ENCODE peak calls at places on chromosomes 6 and 20, in ten cellular contexts. T, X, G, R, S, F, Z, K, H and J are unnamed samples.

GRCh38 chr6:123655520-123656306 is 19.0 kb upstream of the TRDN start:
- DNase-seq in T (no peak), X (no peak), G (no peak), R (no peak), S (peak; percentile 29), F (peak; percentile 34), Z (no peak), K (no peak), H (no peak), J (no peak)

GRCh38 chr6:36399970-36400369 is 12.5 kb upstream of the ETV7 start:
- DNase-seq in T (no peak), X (no peak), G (no peak), R (no peak), S (no peak), F (no peak), Z (no peak), K (no peak), H (no peak), J (no peak)

GRCh38 chr6:30612687-30613248 is 4.3 kb downstream of the PPP1R10 start:
- DNase-seq in T (no peak), X (no peak), G (no peak), R (no peak), S (no peak), F (peak; percentile 57), Z (no peak), K (no peak), H (no peak), J (no peak)

GRCh38 chr6:109767961-109768360 is 76.9 kb downstream of the FIG4 start:
- DNase-seq in T (no peak), X (no peak), G (no peak), R (no peak), S (no peak), F (peak; percentile 53), Z (no peak), K (no peak), H (no peak), J (no peak)

GRCh38 chr6:27139753-27140522 is 107.6 kb upstream of the PRSS16 start:
- DNase-seq in T (no peak), X (no peak), G (no peak), R (no peak), S (no peak), F (peak; percentile 21), Z (no peak), K (peak; percentile 48), H (peak; percentile 27), J (no peak)

GRCh38 chr6:31871068-31871659 is 7.6 kb downstream of the SLC44A4 start:
- DNase-seq in T (no peak), X (no peak), G (no peak), R (peak; percentile 62), S (no peak), F (peak; percentile 19), Z (no peak), K (no peak), H (no peak), J (no peak)

GRCh38 chr6:139439278-139439813 is 64.9 kb upstream of the CITED2 start:
- DNase-seq in T (no peak), X (no peak), G (no peak), R (no peak), S (no peak), F (peak; percentile 42), Z (no peak), K (no peak), H (no peak), J (no peak)

GRCh38 chr6:7052441-7052936 is 55.3 kb upstream of the RREB1 start:
- DNase-seq in T (peak; percentile 3), X (peak; percentile 57), G (no peak), R (peak; percentile 81), S (peak; percentile 66), F (peak; percentile 42), Z (peak; percentile 83), K (no peak), H (no peak), J (no peak)

GRCh38 chr20:33104336-33104735 is 24.9 kb downstream of the BPIFB4 start:
- DNase-seq in T (no peak), X (no peak), G (no peak), R (no peak), S (no peak), F (no peak), Z (no peak), K (no peak), H (no peak), J (no peak)

GRCh38 chr6:108619431-108620197 is 58.9 kb downstream of the FOXO3 start:
- DNase-seq in T (no peak), X (no peak), G (no peak), R (no peak), S (no peak), F (no peak), Z (no peak), K (no peak), H (no peak), J (no peak)

GRCh38 chr20:50246367-50247195 is 56.0 kb downstream of the CEBPB start:
- DNase-seq in T (no peak), X (no peak), G (no peak), R (no peak), S (no peak), F (no peak), Z (no peak), K (no peak), H (no peak), J (no peak)

GRCh38 chr6:19759117-19759880 is 77.9 kb upstream of the ID4 start:
- DNase-seq in T (no peak), X (no peak), G (no peak), R (peak; percentile 22), S (peak; percentile 52), F (peak; percentile 79), Z (no peak), K (peak; percentile 11), H (no peak), J (no peak)

GRCh38 chr20:44990957-44991356 is 24.6 kb downstream of the STK4 start:
- DNase-seq in T (no peak), X (no peak), G (no peak), R (no peak), S (no peak), F (no peak), Z (no peak), K (no peak), H (no peak), J (no peak)

GRCh38 chr20:63223121-63223825 is 7.3 kb upstream of the YTHDF1 start:
- DNase-seq in T (peak; percentile 56), X (peak; percentile 81), G (no peak), R (peak; percentile 59), S (no peak), F (peak; percentile 42), Z (no peak), K (peak; percentile 62), H (peak; percentile 62), J (no peak)

GRCh38 chr20:8812818-8813217 is 256.1 kb upstream of the PLCB4 start:
- DNase-seq in T (no peak), X (peak; percentile 22), G (no peak), R (no peak), S (no peak), F (no peak), Z (no peak), K (no peak), H (no peak), J (no peak)

GRCh38 chr6:11921017-11921438 is 91.1 kb upstream of the HIVEP1 start:
- DNase-seq in T (no peak), X (no peak), G (no peak), R (peak; percentile 92), S (peak; percentile 93), F (peak; percentile 93), Z (no peak), K (peak; percentile 77), H (peak; percentile 27), J (peak; percentile 8)

GRCh38 chr20:46631212-46631869 is 19.9 kb downstream of the SLC13A3 start:
- DNase-seq in T (no peak), X (no peak), G (no peak), R (no peak), S (no peak), F (no peak), Z (no peak), K (peak; percentile 17), H (no peak), J (no peak)

GRCh38 chr6:109702797-109703196 is 11.7 kb downstream of the FIG4 start:
- DNase-seq in T (no peak), X (no peak), G (no peak), R (no peak), S (no peak), F (no peak), Z (peak; percentile 43), K (no peak), H (no peak), J (no peak)

GRCh38 chr6:163756079-163756478 is 341.6 kb downstream of the QKI start:
- DNase-seq in T (no peak), X (no peak), G (no peak), R (no peak), S (no peak), F (no peak), Z (no peak), K (no peak), H (no peak), J (no peak)

GRCh38 chr6:14286634-14287428 is 169.3 kb downstream of the CD83 start:
- DNase-seq in T (no peak), X (no peak), G (no peak), R (no peak), S (no peak), F (no peak), Z (no peak), K (no peak), H (no peak), J (no peak)

GRCh38 chr20:38018385-38018784 is 14.9 kb downstream of the TTI1 start:
- DNase-seq in T (no peak), X (no peak), G (no peak), R (no peak), S (no peak), F (no peak), Z (no peak), K (no peak), H (no peak), J (no peak)

GRCh38 chr6:135231469-135231844 is 50.3 kb downstream of the MYB start:
- DNase-seq in T (no peak), X (no peak), G (no peak), R (no peak), S (no peak), F (peak; percentile 35), Z (no peak), K (no peak), H (no peak), J (no peak)

GRCh38 chr20:15923030-15923776 is 650.0 kb downstream of the KIF16B start:
- DNase-seq in T (no peak), X (no peak), G (no peak), R (no peak), S (no peak), F (no peak), Z (no peak), K (no peak), H (no peak), J (no peak)